ENCODE peak calls at places on chromosome 20, in nine cellular contexts. H is heart left ventricle; J is left lung; L is body of pancreas; F is breast epithelium; K is CD4-positive, CD25-positive, alpha-beta regulatory T cell; N is tibial nerve; B is K562; P is Panc1. R is an unnamed sample.

GRCh38 chr20:24741673-24742072 is 207.4 kb upstream of the CST7 start:
- DNase-seq in K (no peak), H (no peak), B (no peak), F (no peak), N (no peak), L (no peak), J (no peak), P (no peak), R (no peak)

GRCh38 chr20:4158466-4159050 is 143.2 kb upstream of the RNF24 start:
- DNase-seq in K (no peak), P (no peak), J (no peak), L (no peak), H (no peak), N (no peak), F (peak; percentile 49), B (no peak), R (no peak)

GRCh38 chr20:57372157-57372556 is 19.0 kb upstream of the RBM38 start:
- DNase-seq in F (no peak), L (no peak), P (no peak), J (no peak), H (no peak), N (no peak), K (no peak), B (no peak), R (no peak)

GRCh38 chr20:37643400-37643799 is 50.4 kb upstream of the CTNNBL1 start:
- DNase-seq in N (no peak), B (no peak), L (no peak), F (no peak), J (no peak), P (no peak), H (no peak), K (no peak), R (no peak)

GRCh38 chr20:20683481-20683880 is 29.0 kb downstream of the RALGAPA2 start:
- DNase-seq in B (no peak), N (no peak), F (no peak), P (no peak), K (no peak), L (no peak), H (no peak), J (no peak), R (no peak)

GRCh38 chr20:40797425-40797824 is 108.4 kb upstream of the MAFB start:
- DNase-seq in L (no peak), F (no peak), J (no peak), N (peak; percentile 16), P (no peak), H (no peak), K (peak; percentile 2), B (peak; percentile 31), R (no peak)

GRCh38 chr20:25278636-25279361 is 30.9 kb downstream of the PYGB start:
- DNase-seq in H (peak; percentile 50), F (peak; percentile 16), P (no peak), B (no peak), N (no peak), L (peak; percentile 10), K (no peak), J (peak; percentile 26), R (no peak)

GRCh38 chr20:36153754-36154695 is 515 bp upstream of the EPB41L1 start:
- DNase-seq in K (no peak), P (no peak), F (peak; percentile 80), N (peak; percentile 73), B (peak; percentile 56), J (peak; percentile 90), H (peak; percentile 92), L (peak; percentile 91), R (peak; percentile 91)

GRCh38 chr20:3606021-3606420 is 57.2 kb downstream of the GFRA4 start:
- DNase-seq in L (no peak), J (no peak), H (no peak), N (no peak), B (no peak), K (no peak), F (no peak), P (no peak), R (no peak)

GRCh38 chr20:40809361-40809760 is 120.3 kb upstream of the MAFB start:
- DNase-seq in N (no peak), P (no peak), L (no peak), F (no peak), K (no peak), B (no peak), J (no peak), H (no peak), R (no peak)

GRCh38 chr20:12179692-12180091 is 262.0 kb downstream of the BTBD3 start:
- DNase-seq in H (no peak), F (no peak), J (no peak), P (no peak), K (no peak), N (no peak), B (no peak), L (no peak), R (no peak)

GRCh38 chr20:16639027-16639941 is 66.0 kb upstream of the KIF16B start:
- DNase-seq in L (no peak), H (no peak), K (no peak), N (no peak), B (no peak), F (no peak), J (no peak), P (no peak), R (no peak)

GRCh38 chr20:36454664-36455427 is 86.5 kb upstream of the MYL9 start:
- DNase-seq in B (no peak), F (peak; percentile 55), J (peak; percentile 55), L (peak; percentile 69), K (no peak), N (no peak), H (no peak), P (no peak), R (peak; percentile 49)

GRCh38 chr20:51366155-51366886 is 176.2 kb downstream of the NFATC2 start:
- DNase-seq in H (peak; percentile 85), F (no peak), L (peak; percentile 43), P (no peak), B (peak; percentile 37), N (peak; percentile 57), J (peak; percentile 70), K (no peak), R (peak; percentile 68)

GRCh38 chr20:34704177-34705007 is at the start of gene TP53INP2:
- DNase-seq in L (peak; percentile 95), N (peak; percentile 89), F (peak; percentile 93), H (peak; percentile 95), P (no peak), B (peak; percentile 96), K (peak; percentile 91), J (peak; percentile 94), R (peak; percentile 94)

GRCh38 chr20:17936791-17937687 is 31.6 kb downstream of the SNX5 start:
- DNase-seq in K (no peak), F (no peak), L (peak; percentile 75), J (no peak), B (no peak), P (no peak), H (no peak), N (peak; percentile 45), R (peak; percentile 58)

DNA sequence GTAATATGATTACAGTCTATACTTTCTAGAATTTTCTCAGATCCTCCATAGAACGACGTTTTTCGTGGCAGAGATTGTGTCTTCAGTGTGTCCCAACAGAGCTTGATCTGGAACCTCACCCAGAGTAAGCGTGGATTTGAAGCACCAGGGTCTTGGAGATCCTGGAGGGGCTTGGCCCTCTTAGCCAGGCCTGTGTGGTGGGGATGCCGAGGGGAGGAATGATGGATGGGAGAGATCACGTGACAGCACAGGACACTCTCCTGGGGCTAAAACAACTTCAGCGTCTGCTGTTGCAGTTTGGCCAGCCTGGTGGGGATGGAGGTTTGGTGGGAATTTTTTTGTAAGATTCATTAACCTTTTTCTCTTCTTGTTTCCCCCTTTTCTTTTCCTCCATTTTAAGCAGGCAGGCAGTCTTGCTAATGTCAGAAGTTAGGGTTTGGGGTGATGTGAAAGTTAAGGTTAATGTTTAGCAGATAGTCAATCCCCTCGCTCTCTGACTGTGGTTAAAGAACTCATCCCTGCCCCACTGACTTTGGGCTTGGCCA is 100.7 kb upstream of the SULF2 start:
- DNase-seq in H (no peak), P (no peak), N (no peak), J (no peak), K (no peak), F (no peak), L (no peak), B (no peak), R (no peak)
- H3K4me3 ChIP-seq in H (no peak overlapping the region), P (no peak overlapping the region), N (no peak overlapping the region), J (no peak overlapping the region), K (no peak overlapping the region), F (no peak overlapping the region), L (no peak overlapping the region), B (no peak overlapping the region), R (no peak overlapping the region)

DNA sequence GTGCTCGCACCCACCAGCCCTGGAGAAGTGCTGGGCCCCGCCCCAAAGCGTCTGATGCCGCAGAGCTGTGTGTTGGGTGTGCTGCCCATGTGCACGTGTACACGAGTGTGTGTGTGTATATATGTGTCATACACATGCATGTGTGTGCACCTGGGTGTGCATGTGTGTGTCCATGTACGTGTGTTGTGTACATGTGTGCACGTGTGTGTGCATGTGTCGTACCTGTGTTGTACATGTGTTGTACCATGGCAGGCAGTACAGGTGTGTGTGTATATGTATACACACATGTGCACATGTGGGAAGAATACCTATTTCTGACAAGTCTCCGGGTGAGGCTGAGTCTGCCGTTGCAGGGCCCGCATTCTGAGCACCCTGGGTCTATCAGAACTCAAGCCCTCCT is 6.2 kb upstream of the MRGBP start:
- DNase-seq in F (no peak), N (no peak), P (no peak), H (no peak), B (no peak), L (no peak), K (no peak), J (no peak), R (no peak)
- H3K9me3 ChIP-seq in F (no peaks in the 10 kb centered on the region), N (no peaks in the 10 kb centered on the region), P (no peaks in the 10 kb centered on the region), H (no peaks in the 10 kb centered on the region), B (no peaks in the 10 kb centered on the region), L (no peaks in the 10 kb centered on the region), K (no peaks in the 10 kb centered on the region), J (no peaks in the 10 kb centered on the region), R (no peaks in the 10 kb centered on the region)

GRCh38 chr20:64035066-64035932 is 683 bp upstream of the C20orf204 start:
- DNase-seq in N (no peak), L (no peak), P (no peak), B (no peak), J (no peak), K (peak; percentile 83), H (no peak), F (no peak), R (no peak)
- H3K4me1 ChIP-seq in N (peaks cover 20% of the 10 kb centered on the region), L (peaks cover 28% of the 10 kb centered on the region), P (peaks cover 33% of the 10 kb centered on the region), B (peaks cover 65% of the 10 kb centered on the region), J (peaks cover 29% of the 10 kb centered on the region), K (peaks cover 61% of the 10 kb centered on the region), H (peaks cover 52% of the 10 kb centered on the region), F (no peaks in the 10 kb centered on the region), R (peaks cover 35% of the 10 kb centered on the region)

GRCh38 chr20:63854069-63854765 is 7.1 kb upstream of the ABHD16B start:
- DNase-seq in P (no peak), K (no peak), B (no peak), F (no peak), J (no peak), L (no peak), H (peak; percentile 74), N (no peak), R (peak; percentile 66)

GRCh38 chr20:63856111-63856511 is 5.2 kb upstream of the ABHD16B start:
- DNase-seq in P (no peak), J (no peak), H (peak; percentile 62), B (no peak), K (no peak), L (no peak), N (no peak), F (no peak), R (no peak)

GRCh38 chr20:63854766-63855362 is 6.4 kb upstream of the ABHD16B start:
- DNase-seq in F (no peak), K (no peak), P (no peak), B (no peak), N (no peak), H (peak; percentile 81), L (no peak), J (no peak), R (peak; percentile 81)

GRCh38 chr20:63857751-63858392 is 3.4 kb upstream of the ABHD16B start:
- DNase-seq in K (no peak), F (no peak), J (no peak), H (peak; percentile 69), L (no peak), P (no peak), B (no peak), N (no peak), R (peak; percentile 53)

GRCh38 chr20:63855363-63856110 is 5.8 kb upstream of the ABHD16B start:
- DNase-seq in F (no peak), K (no peak), H (peak; percentile 67), P (no peak), L (no peak), J (no peak), B (no peak), N (no peak), R (no peak)
- H3K4me3 ChIP-seq in F (peak overlapping the region; percentile 13), K (no peak overlapping the region), H (no peak overlapping the region), P (peak overlapping the region; percentile 39), L (no peak overlapping the region), J (no peak overlapping the region), B (no peak overlapping the region), N (no peak overlapping the region), R (peak overlapping the region; percentile 37)